ENCODE peak calls at places on chromosomes 3 and 15, in five cellular contexts. J is K562, R is HepG2, O is H1, P is GM12878. S is an unnamed sample. For H3K4me1, the result is how much of the 10 kb centered on the place peaks cover.

GRCh38 chr15:79956354-79956939 is 14.5 kb downstream of the BCL2A1 start:
- DNase-seq in J (no peak), R (no peak), P (no peak), O (no peak), S (no peak)

GRCh38 chr3:114405202-114405601 is 111.4 kb downstream of the TIGIT start:
- DNase-seq in J (no peak), R (no peak), O (no peak), P (no peak), S (no peak)

GRCh38 chr3:107272885-107273284 is 104.4 kb upstream of the CCDC54 start:
- DNase-seq in R (no peak), J (no peak), P (no peak), O (no peak), S (no peak)

GRCh38 chr3:68256635-68257034 is 602.2 kb upstream of the SUCLG2 start:
- DNase-seq in J (no peak), O (no peak), P (no peak), R (no peak), S (peak)

GRCh38 chr15:29262738-29263137 is 6.9 kb downstream of the NSMCE3 start:
- DNase-seq in P (no peak), O (no peak), J (no peak), R (no peak), S (no peak)

GRCh38 chr3:25592510-25592968 is 72.2 kb downstream of the TOP2B start:
- DNase-seq in J (peak), R (peak), P (no peak), O (no peak), S (peak)

GRCh38 chr3:57126244-57126643 is 38.9 kb downstream of the IL17RD start:
- DNase-seq in O (peak), R (no peak), P (no peak), J (no peak), S (peak)

GRCh38 chr3:67655364-67656121 is 1.1 kb upstream of the SUCLG2 start:
- DNase-seq in P (peak), J (no peak), O (no peak), R (peak), S (no peak)

GRCh38 chr15:68578175-68578959 is 426 bp upstream of the CORO2B start:
- DNase-seq in O (peak), P (no peak), R (no peak), J (no peak), S (peak)

GRCh38 chr15:70353606-70354259 is 256.0 kb upstream of the TLE3 start:
- DNase-seq in J (no peak), P (no peak), O (no peak), R (no peak), S (no peak)

GRCh38 chr15:70133296-70133695 is 35.6 kb upstream of the TLE3 start:
- DNase-seq in R (no peak), J (no peak), O (no peak), P (no peak), S (no peak)

GRCh38 chr3:9399746-9400145 is 2.3 kb downstream of the SETD5 start:
- DNase-seq in R (peak), O (no peak), J (peak), P (no peak), S (peak)

GRCh38 chr15:42133892-42134502 is 22.4 kb downstream of the PLA2G4F start:
- DNase-seq in O (peak), R (peak), J (peak), P (no peak), S (peak)

GRCh38 chr3:50612973-50613851 is 1.6 kb upstream of the CISH start:
- DNase-seq in P (no peak), O (no peak), R (no peak), J (no peak), S (no peak)

GRCh38 chr15:71444866-71445590 is 329.8 kb downstream of the THSD4 start:
- DNase-seq in R (peak), O (no peak), J (no peak), P (no peak), S (no peak)

GRCh38 chr15:57025264-57025939 is 107.0 kb downstream of the TCF12 start:
- DNase-seq in J (no peak), O (no peak), P (no peak), R (no peak), S (no peak)

GRCh38 chr15:38374477-38374876 is 79.5 kb upstream of the FAM98B start:
- DNase-seq in P (no peak), O (no peak), J (no peak), R (no peak), S (no peak)

GRCh38 chr3:52685285-52685704 is 418 bp downstream of the PBRM1 start:
- DNase-seq in R (peak), O (no peak), P (no peak), J (peak), S (peak)

GRCh38 chr3:124701687-124702086 is 28.6 kb upstream of the UMPS start:
- DNase-seq in R (peak), O (no peak), J (no peak), P (no peak), S (no peak)

GRCh38 chr15:34883042-34883441 is 86.5 kb downstream of the AQR start:
- DNase-seq in R (no peak), J (no peak), P (no peak), O (no peak), S (no peak)

GRCh38 chr15:72199721-72200212 is 2.2 kb upstream of the GRAMD2A start:
- DNase-seq in O (peak), R (peak), J (peak), P (peak), S (peak)

GRCh38 chr15:58962662-58963565 is 24.5 kb upstream of the RNF111 start:
- DNase-seq in R (no peak), J (no peak), P (no peak), O (no peak), S (no peak)

GRCh38 chr3:171982829-171983228 is 56.5 kb upstream of the FNDC3B start:
- DNase-seq in R (no peak), J (no peak), O (no peak), P (no peak), S (no peak)

GRCh38 chr15:78100886-78101285 is 8.5 kb downstream of the SH2D7 start:
- DNase-seq in P (no peak), R (no peak), J (no peak), O (no peak), S (no peak)

GRCh38 chr15:72319360-72319984 is 485 bp downstream of the CELF6 start:
- DNase-seq in R (no peak), J (peak), O (peak), P (no peak), S (peak)

GRCh38 chr3:69408542-69408941 is 22.7 kb upstream of the FRMD4B start:
- DNase-seq in P (no peak), O (no peak), J (no peak), R (no peak), S (no peak)

GRCh38 chr3:69405067-69405466 is 19.2 kb upstream of the FRMD4B start:
- DNase-seq in O (no peak), R (no peak), P (no peak), J (no peak), S (no peak)

GRCh38 chr3:69403406-69403934 is 17.6 kb upstream of the FRMD4B start:
- DNase-seq in J (no peak), P (no peak), O (no peak), R (no peak), S (no peak)

GRCh38 chr3:69407908-69408307 is 22.0 kb upstream of the FRMD4B start:
- DNase-seq in R (no peak), J (no peak), O (no peak), P (no peak), S (no peak)

DNA sequence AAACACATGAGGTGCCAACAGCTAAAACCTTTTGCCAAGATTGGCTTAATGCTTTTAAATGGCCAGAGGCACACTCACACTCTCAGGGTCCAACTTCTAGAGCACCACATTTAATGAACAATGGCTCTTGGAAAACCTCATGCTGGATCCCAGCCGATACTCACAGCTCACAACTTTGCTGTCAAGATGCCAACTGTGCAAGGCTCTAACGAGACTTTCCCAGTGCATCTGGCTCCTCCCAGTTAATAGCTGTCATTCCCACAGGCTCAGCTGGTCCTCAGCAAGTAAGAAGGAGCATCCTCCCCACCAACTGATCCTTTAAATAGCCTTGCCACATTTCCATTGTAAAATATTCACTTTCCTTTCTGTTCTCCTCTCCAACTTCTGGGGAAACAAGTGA is 20.3 kb upstream of the FRMD4B start:
- DNase-seq in J (no peak), P (no peak), O (no peak), R (no peak), S (no peak)
- TF ChIP-seq CREB1 in J (no peak), P (no peak), O (no peak), R (no peak), S (no peak)

GRCh38 chr15:45228931-45229330 is 23.1 kb upstream of the SLC28A2 start:
- DNase-seq in R (no peak), J (no peak), P (no peak), O (no peak), S (no peak)
- H3K4me1 ChIP-seq in R (under half), J (under half), P (under half), O (under half), S (under half)

GRCh38 chr15:76340802-76341365 is 4.3 kb downstream of the ISL2 start:
- DNase-seq in J (no peak), P (no peak), R (no peak), O (peak), S (peak)
- TF ChIP-seq CREB1 in J (no peak), P (no peak), R (no peak), O (no peak), S (no peak)

GRCh38 chr3:16140894-16141285 is 33.6 kb upstream of the GALNT15 start:
- DNase-seq in R (no peak), O (no peak), J (no peak), P (no peak), S (no peak)

GRCh38 chr3:16137044-16137443 is 37.4 kb upstream of the GALNT15 start:
- DNase-seq in O (no peak), J (no peak), P (no peak), R (no peak), S (no peak)

GRCh38 chr3:16137977-16138376 is 36.5 kb upstream of the GALNT15 start:
- DNase-seq in R (no peak), J (no peak), P (no peak), O (no peak), S (no peak)

GRCh38 chr3:16142350-16143050 is 32.0 kb upstream of the GALNT15 start:
- DNase-seq in P (no peak), R (no peak), J (no peak), O (no peak), S (no peak)

GRCh38 chr3:16140116-16140893 is 34.2 kb upstream of the GALNT15 start:
- DNase-seq in R (no peak), O (no peak), J (no peak), P (no peak), S (no peak)
- H3K4me1 ChIP-seq in R (under half), O (under half), J (under half), P (under half), S (under half)

GRCh38 chr3:38528457-38528856 is 32.3 kb downstream of the EXOG start:
- DNase-seq in P (no peak), O (no peak), J (no peak), R (peak), S (peak)
- TF ChIP-seq CREB1 in P (no peak), O (no peak), J (no peak), R (no peak), S (no peak)

GRCh38 chr3:128784843-128785242 is 58.9 kb downstream of the RAB7A start:
- DNase-seq in O (no peak), P (no peak), J (no peak), R (no peak), S (no peak)

GRCh38 chr3:128786434-128787020 is 60.5 kb downstream of the RAB7A start:
- DNase-seq in P (no peak), R (no peak), O (no peak), J (no peak), S (no peak)

GRCh38 chr3:128787256-128788253 is 61.6 kb downstream of the RAB7A start:
- DNase-seq in R (peak), J (peak), P (no peak), O (peak), S (peak)

GRCh38 chr3:128784228-128784627 is 58.2 kb downstream of the RAB7A start:
- DNase-seq in P (no peak), O (peak), J (peak), R (peak), S (peak)

GRCh38 chr3:128788268-128788869 is 62.4 kb downstream of the RAB7A start:
- DNase-seq in O (no peak), J (no peak), R (no peak), P (no peak), S (no peak)
- H3K4me1 ChIP-seq in O (under half), J (under half), R (under half), P (half or more), S (under half)

GRCh38 chr3:173584834-173585831 is 187.6 kb downstream of the NLGN1 start:
- DNase-seq in R (no peak), P (no peak), O (peak), J (no peak), S (peak)

GRCh38 chr3:173584093-173584833 is 186.7 kb downstream of the NLGN1 start:
- DNase-seq in R (no peak), J (peak), P (no peak), O (peak), S (peak)

GRCh38 chr3:173587055-173587454 is 189.5 kb downstream of the NLGN1 start:
- DNase-seq in O (no peak), P (no peak), J (no peak), R (no peak), S (no peak)

GRCh38 chr3:173588547-173588946 is 191.0 kb downstream of the NLGN1 start:
- DNase-seq in O (no peak), R (no peak), J (no peak), P (no peak), S (no peak)

GRCh38 chr3:173586176-173586575 is 188.6 kb downstream of the NLGN1 start:
- DNase-seq in P (no peak), J (no peak), R (no peak), O (no peak), S (no peak)
- TF ChIP-seq CREB1 in P (no peak), J (no peak), R (no peak), O (no peak), S (no peak)

GRCh38 chr3:46981932-46982471 is 2.5 kb downstream of the NBEAL2 start:
- DNase-seq in J (no peak), P (no peak), R (no peak), O (no peak), S (peak)
- H3K4me1 ChIP-seq in J (under half), P (under half), R (half or more), O (under half), S (under half)

S was measured in GM23338.